ENCODE peak calls at places on chromosomes 13 and 19, in four cellular contexts. One of them, this sample, is unnamed.

GRCh38 chr19:2168619-2169424 is 5.1 kb downstream of the DOT1L start:
- DNase-seq in HepG2: peak
- DNase-seq in GM12878: peak
- DNase-seq in K562: peak
- DNase-seq in this sample: no peak

GRCh38 chr19:38531515-38531914 is 86.2 kb downstream of the MAP4K1 start:
- DNase-seq in HepG2: no peak
- DNase-seq in GM12878: no peak
- DNase-seq in K562: no peak
- DNase-seq in this sample: no peak

GRCh38 chr19:4781851-4782250 is 9.7 kb upstream of the FEM1A start:
- DNase-seq in HepG2: no peak
- DNase-seq in GM12878: no peak
- DNase-seq in K562: no peak
- DNase-seq in this sample: no peak

GRCh38 chr13:40446365-40446764 is 220.1 kb downstream of the FOXO1 start:
- DNase-seq in HepG2: no peak
- DNase-seq in GM12878: no peak
- DNase-seq in K562: no peak
- DNase-seq in this sample: no peak

GRCh38 chr13:98293570-98294142 is 116.6 kb upstream of the RNF113B start:
- DNase-seq in HepG2: no peak
- DNase-seq in GM12878: no peak
- DNase-seq in K562: no peak
- DNase-seq in this sample: no peak

GRCh38 chr13:42740753-42741152 is 40.6 kb upstream of the FAM216B start:
- DNase-seq in HepG2: no peak
- DNase-seq in GM12878: no peak
- DNase-seq in K562: peak
- DNase-seq in this sample: no peak

GRCh38 chr19:9937001-9937411 is 691 bp upstream of the OLFM2 start:
- DNase-seq in HepG2: no peak
- DNase-seq in GM12878: no peak
- DNase-seq in K562: no peak
- DNase-seq in this sample: peak

GRCh38 chr13:80755925-80756324 is 415.0 kb upstream of the SPRY2 start:
- DNase-seq in HepG2: no peak
- DNase-seq in GM12878: no peak
- DNase-seq in K562: no peak
- DNase-seq in this sample: no peak

GRCh38 chr19:46299004-46299509 is 2.2 kb downstream of the HIF3A start:
- DNase-seq in HepG2: peak
- DNase-seq in GM12878: no peak
- DNase-seq in K562: peak
- DNase-seq in this sample: no peak

GRCh38 chr13:106348032-106348431 is 187.4 kb downstream of the EFNB2 start:
- DNase-seq in HepG2: no peak
- DNase-seq in GM12878: no peak
- DNase-seq in K562: no peak
- DNase-seq in this sample: no peak

GRCh38 chr19:22882797-22883196 is 50.7 kb downstream of the ZNF723 start:
- DNase-seq in HepG2: peak
- DNase-seq in GM12878: no peak
- DNase-seq in K562: peak
- DNase-seq in this sample: no peak

GRCh38 chr13:79647518-79647917 is 166.6 kb downstream of the NDFIP2 start:
- DNase-seq in HepG2: no peak
- DNase-seq in GM12878: no peak
- DNase-seq in K562: no peak
- DNase-seq in this sample: no peak

GRCh38 chr19:19514215-19514633 is 1.1 kb downstream of the TSSK6 start:
- DNase-seq in HepG2: no peak
- DNase-seq in GM12878: no peak
- DNase-seq in K562: no peak
- DNase-seq in this sample: no peak

GRCh38 chr19:14472202-14472961 is 2.8 kb downstream of the PTGER1 start:
- DNase-seq in HepG2: no peak
- DNase-seq in GM12878: no peak
- DNase-seq in K562: peak
- DNase-seq in this sample: no peak

GRCh38 chr13:31947105-31947504 is 84.5 kb upstream of the FRY start:
- DNase-seq in HepG2: no peak
- DNase-seq in GM12878: no peak
- DNase-seq in K562: no peak
- DNase-seq in this sample: no peak

GRCh38 chr13:101785858-101786257 is 333.4 kb downstream of the ITGBL1 start:
- DNase-seq in HepG2: peak
- DNase-seq in GM12878: no peak
- DNase-seq in K562: no peak
- DNase-seq in this sample: peak

GRCh38 chr13:97258801-97259200 is 36.7 kb downstream of the MBNL2 start:
- DNase-seq in HepG2: no peak
- DNase-seq in GM12878: no peak
- DNase-seq in K562: no peak
- DNase-seq in this sample: no peak

GRCh38 chr19:4482721-4483120 is 10.6 kb downstream of the HDGFL2 start:
- DNase-seq in HepG2: no peak
- DNase-seq in GM12878: no peak
- DNase-seq in K562: no peak
- DNase-seq in this sample: no peak

GRCh38 chr13:23656637-23657036 is 86.4 kb downstream of the TNFRSF19 start:
- DNase-seq in HepG2: peak
- DNase-seq in GM12878: no peak
- DNase-seq in K562: peak
- DNase-seq in this sample: no peak

GRCh38 chr13:78131811-78132210 is 213.2 kb upstream of the EDNRB start:
- DNase-seq in HepG2: no peak
- DNase-seq in GM12878: no peak
- DNase-seq in K562: no peak
- DNase-seq in this sample: no peak

GRCh38 chr19:56273563-56274117 is 1.1 kb downstream of the EDDM13 start:
- DNase-seq in HepG2: no peak
- DNase-seq in GM12878: no peak
- DNase-seq in K562: no peak
- DNase-seq in this sample: no peak

GRCh38 chr13:92575782-92576181 is 650.8 kb upstream of the GPC6 start:
- DNase-seq in HepG2: no peak
- DNase-seq in GM12878: no peak
- DNase-seq in K562: no peak
- DNase-seq in this sample: no peak

GRCh38 chr19:8641221-8641907 is 10.9 kb downstream of the NFILZ start:
- DNase-seq in HepG2: no peak
- DNase-seq in GM12878: no peak
- DNase-seq in K562: no peak
- DNase-seq in this sample: no peak

GRCh38 chr19:45442927-45443461 is 19.3 kb upstream of the ERCC1 start:
- DNase-seq in HepG2: no peak
- DNase-seq in GM12878: no peak
- DNase-seq in K562: peak
- DNase-seq in this sample: peak

GRCh38 chr19:41264581-41265375 is 606 bp downstream of the HNRNPUL1 start:
- DNase-seq in HepG2: peak
- DNase-seq in GM12878: no peak
- DNase-seq in K562: peak
- DNase-seq in this sample: no peak

GRCh38 chr13:89982406-89983085 is 1364.9 kb upstream of the MIR17HG start:
- DNase-seq in HepG2: no peak
- DNase-seq in GM12878: no peak
- DNase-seq in K562: no peak
- DNase-seq in this sample: no peak
- TF ChIP-seq HDAC6 in HepG2: no peak
- TF ChIP-seq HDAC6 in GM12878: no peak
- TF ChIP-seq HDAC6 in K562: no peak
- TF ChIP-seq HDAC6 in this sample: no peak

GRCh38 chr13:67515895-67516294 is 285.8 kb upstream of the PCDH9 start:
- DNase-seq in HepG2: no peak
- DNase-seq in GM12878: no peak
- DNase-seq in K562: no peak
- DNase-seq in this sample: no peak
- TF ChIP-seq TAF1 in HepG2: no peak
- TF ChIP-seq TAF1 in GM12878: no peak
- TF ChIP-seq TAF1 in K562: no peak
- TF ChIP-seq TAF1 in this sample: no peak

DNA sequence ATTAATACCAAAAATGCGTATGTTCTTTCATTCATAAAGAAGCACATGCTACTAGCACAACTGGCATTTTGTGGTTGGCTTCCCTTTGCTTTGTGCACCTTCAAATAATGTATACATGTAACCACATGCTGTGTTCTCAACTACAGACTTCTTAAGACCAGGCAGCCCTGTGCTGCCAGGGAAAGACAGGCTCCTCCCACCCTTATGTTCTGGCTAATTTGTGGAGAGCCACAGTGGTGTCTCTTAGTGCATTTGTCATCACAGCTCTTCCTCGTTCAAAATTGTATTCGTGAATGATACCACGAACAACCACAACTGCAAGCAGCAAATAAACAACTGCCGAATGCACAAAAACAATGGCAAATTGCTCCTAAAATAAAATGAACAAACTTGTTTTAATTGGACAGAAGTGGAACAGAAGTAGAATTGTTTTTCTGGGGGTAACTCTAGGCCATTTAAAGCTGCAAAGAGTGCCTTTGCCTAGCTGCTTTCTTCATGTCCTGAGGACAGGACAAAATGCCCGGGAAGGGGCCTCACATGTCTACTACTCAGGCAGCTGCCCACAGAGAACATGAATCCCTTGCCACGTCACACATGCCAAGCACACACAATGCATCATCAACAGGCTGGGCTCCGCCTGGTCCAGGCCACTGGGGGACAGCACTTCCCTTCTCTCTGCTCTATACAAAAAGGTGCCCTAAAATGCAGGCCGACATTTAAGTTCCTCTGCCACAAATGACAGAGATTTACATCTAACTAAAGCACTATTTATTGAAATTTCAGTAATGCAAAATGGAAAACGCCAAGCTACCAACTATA is 21.7 kb downstream of the IRS2 start:
- DNase-seq in HepG2: no peak
- DNase-seq in GM12878: no peak
- DNase-seq in K562: no peak
- DNase-seq in this sample: no peak
- TF ChIP-seq HDAC6 in HepG2: no peak
- TF ChIP-seq HDAC6 in GM12878: no peak
- TF ChIP-seq HDAC6 in K562: no peak
- TF ChIP-seq HDAC6 in this sample: no peak

GRCh38 chr19:18399008-18399407 is 1.6 kb upstream of the LRRC25 start:
- DNase-seq in HepG2: no peak
- DNase-seq in GM12878: no peak
- DNase-seq in K562: no peak
- DNase-seq in this sample: no peak
- TF ChIP-seq TAF1 in HepG2: no peak
- TF ChIP-seq TAF1 in GM12878: no peak
- TF ChIP-seq TAF1 in K562: no peak
- TF ChIP-seq TAF1 in this sample: no peak

DNA sequence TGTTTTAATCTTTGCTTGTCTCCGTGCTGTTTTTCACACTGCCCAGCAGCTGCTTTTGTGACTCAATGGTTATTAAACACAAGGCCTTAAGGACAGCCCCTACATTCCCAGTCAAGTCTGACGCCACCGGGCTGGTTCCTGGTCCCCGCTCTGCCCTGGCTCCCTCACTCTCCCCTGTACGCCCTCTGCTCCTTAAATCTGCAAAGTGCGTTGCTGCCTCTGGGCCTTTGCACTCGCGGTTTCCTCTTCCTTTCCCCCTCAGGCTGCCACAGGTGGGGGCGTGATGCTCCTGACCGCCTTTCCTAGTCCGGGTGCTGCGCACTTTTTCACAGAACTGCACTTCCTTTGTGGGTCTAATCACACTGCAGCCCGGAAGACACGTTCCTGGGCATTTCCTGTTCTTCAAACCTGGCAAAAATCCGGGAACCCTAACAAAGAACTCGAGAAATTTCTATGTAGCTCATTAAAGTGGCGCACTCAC is 25.6 kb downstream of the NOSIP start:
- DNase-seq in HepG2: no peak
- DNase-seq in GM12878: no peak
- DNase-seq in K562: no peak
- DNase-seq in this sample: no peak
- TF ChIP-seq HDAC6 in HepG2: no peak
- TF ChIP-seq HDAC6 in GM12878: no peak
- TF ChIP-seq HDAC6 in K562: no peak
- TF ChIP-seq HDAC6 in this sample: no peak

DNA sequence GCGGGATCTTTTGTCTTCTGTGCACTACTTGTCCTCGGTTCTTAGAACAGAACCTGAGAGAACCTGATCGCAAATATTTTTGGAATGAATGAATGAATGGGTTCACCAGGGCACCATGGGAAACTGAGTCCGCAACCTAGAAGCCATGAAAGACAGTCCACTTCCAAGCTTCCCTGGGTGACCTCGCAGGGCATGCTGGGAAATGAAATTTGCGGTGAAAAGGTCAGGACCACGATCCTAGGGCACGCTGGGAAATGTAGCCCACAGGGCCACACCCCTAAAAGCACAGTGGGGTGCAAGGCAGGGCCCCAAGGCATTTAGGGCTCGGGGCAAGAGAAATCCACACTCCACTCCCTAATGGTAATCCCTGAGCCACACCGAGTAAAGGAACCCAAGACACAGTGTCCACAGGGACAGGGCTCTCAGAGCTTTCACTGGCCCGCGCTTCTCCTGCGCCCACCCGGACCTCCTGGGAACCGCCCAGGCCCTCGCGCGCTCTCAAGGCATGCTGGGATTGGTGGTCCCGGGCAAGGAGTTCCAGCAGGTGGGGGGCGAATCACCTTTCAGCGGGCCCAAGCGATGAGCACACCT is 1.1 kb upstream of the PPP1R12C start:
- DNase-seq in HepG2: no peak
- DNase-seq in GM12878: no peak
- DNase-seq in K562: peak
- DNase-seq in this sample: peak
- TF ChIP-seq TAF1 in HepG2: no peak
- TF ChIP-seq TAF1 in GM12878: no peak
- TF ChIP-seq TAF1 in K562: no peak
- TF ChIP-seq TAF1 in this sample: peak